ENCODE peak calls at places on chromosomes 3 and 15, in six cellular contexts. I is mucosa of descending colon; P is GM06990; Q is NCI-H748 treated with DMSO at 0.1 percent for 48 hours; G is psoas muscle; F is stimulated activated CD4-positive, alpha-beta T cell treated with anti-CD3 and anti-CD28 coated beads, Interleukin-4, amount 100 ng/mL, for 1 hour. Z is an unnamed sample.

GRCh38 chr15:41698779-41699178 is 38.6 kb downstream of the MGA start:
- DNase-seq in F (no peak), Q (no peak), G (no peak), I (no peak), P (no peak), Z (no peak)

GRCh38 chr15:84979651-84980050 is 2.0 kb upstream of the PDE8A start:
- DNase-seq in F (no peak), I (peak; percentile 66), Q (no peak), P (no peak), G (peak; percentile 34), Z (no peak)

GRCh38 chr15:62275818-62276217 is 110.7 kb upstream of the C2CD4B start:
- DNase-seq in F (no peak), I (no peak), G (no peak), Q (no peak), P (no peak), Z (peak; percentile 50)

GRCh38 chr3:169134194-169134593 is 529.3 kb downstream of the MECOM start:
- DNase-seq in Q (no peak), F (no peak), P (no peak), G (no peak), I (no peak), Z (no peak)

GRCh38 chr3:65712156-65712555 is 326.6 kb downstream of the MAGI1 start:
- DNase-seq in Q (no peak), P (no peak), I (no peak), G (no peak), F (no peak), Z (no peak)

GRCh38 chr3:37773471-37773870 is 88.2 kb upstream of the CTDSPL start:
- DNase-seq in P (no peak), I (no peak), F (no peak), Q (no peak), G (no peak), Z (no peak)

GRCh38 chr3:170539886-170540285 is 46.0 kb downstream of the SLC7A14 start:
- DNase-seq in F (no peak), I (no peak), P (no peak), G (no peak), Q (no peak), Z (no peak)

GRCh38 chr3:19688767-19689166 is 245.2 kb downstream of the EFHB start:
- DNase-seq in G (no peak), Q (no peak), F (no peak), P (no peak), I (no peak), Z (no peak)

GRCh38 chr3:160169139-160169830 is 55.9 kb upstream of the C3orf80 start:
- DNase-seq in P (no peak), Q (no peak), G (no peak), F (no peak), I (no peak), Z (peak; percentile 27)

GRCh38 chr3:133547432-133548041 is 25.9 kb upstream of the CDV3 start:
- DNase-seq in G (no peak), Q (no peak), P (no peak), F (no peak), I (no peak), Z (peak; percentile 28)

GRCh38 chr15:62958528-62958927 is 84.0 kb upstream of the TPM1 start:
- DNase-seq in G (no peak), F (no peak), I (no peak), Q (no peak), P (no peak), Z (no peak)

GRCh38 chr3:146626384-146627122 is 21.4 kb upstream of the PLSCR5 start:
- DNase-seq in Q (peak; percentile 88), G (no peak), I (no peak), P (no peak), F (no peak), Z (no peak)

GRCh38 chr15:78374436-78375393 is 34.6 kb downstream of the CRABP1 start:
- DNase-seq in P (no peak), G (no peak), F (no peak), I (peak; percentile 85), Q (no peak), Z (peak; percentile 86)

GRCh38 chr3:123449092-123449985 is 449 bp upstream of the ADCY5 start:
- DNase-seq in I (peak; percentile 63), Q (no peak), G (peak; percentile 40), P (no peak), F (peak; percentile 9), Z (no peak)

GRCh38 chr3:59607628-59608027 is 557.8 kb upstream of the CFAP20DC start:
- DNase-seq in Q (no peak), P (no peak), G (no peak), I (no peak), F (no peak), Z (peak; percentile 26)

GRCh38 chr3:42080452-42080872 is 10.7 kb upstream of the TRAK1 start:
- DNase-seq in Q (no peak), G (no peak), I (no peak), F (no peak), P (no peak), Z (peak; percentile 88)

GRCh38 chr3:197942956-197943556 is 6.9 kb upstream of the RPL35A start:
- DNase-seq in I (no peak), Q (no peak), F (no peak), G (no peak), P (no peak), Z (peak; percentile 56)

GRCh38 chr3:136860541-136860940 is 1.5 kb upstream of the NCK1 start:
- DNase-seq in F (no peak), I (no peak), P (no peak), Q (peak; percentile 24), G (no peak), Z (no peak)

GRCh38 chr3:134938024-134938525 is 143.0 kb downstream of the EPHB1 start:
- DNase-seq in P (no peak), G (no peak), Q (no peak), F (no peak), I (no peak), Z (no peak)

GRCh38 chr3:56094170-56094569 is 374.1 kb downstream of the ERC2 start:
- DNase-seq in I (no peak), P (no peak), Q (no peak), F (no peak), G (no peak), Z (no peak)

GRCh38 chr15:90905306-90906180 is 2.4 kb downstream of the MAN2A2 start:
- DNase-seq in P (no peak), G (no peak), I (peak; percentile 24), F (no peak), Q (no peak), Z (no peak)

GRCh38 chr15:69131362-69132215 is 28.8 kb upstream of the GLCE start:
- DNase-seq in G (no peak), I (no peak), P (no peak), F (no peak), Q (no peak), Z (no peak)

GRCh38 chr3:113034011-113034410 is 43.2 kb downstream of the GTPBP8 start:
- DNase-seq in Q (no peak), I (no peak), F (no peak), G (no peak), P (no peak), Z (peak; percentile 23)

GRCh38 chr15:57364282-57365007 is 11.9 kb upstream of the CGNL1 start:
- DNase-seq in I (no peak), F (no peak), G (no peak), P (no peak), Q (no peak), Z (no peak)

GRCh38 chr15:71328453-71328852 is 213.2 kb downstream of the THSD4 start:
- DNase-seq in P (no peak), F (no peak), I (no peak), Q (no peak), G (no peak), Z (no peak)

GRCh38 chr3:14166877-14167605 is 11.4 kb downstream of the XPC start:
- DNase-seq in P (no peak), G (no peak), Q (no peak), F (no peak), I (no peak), Z (peak; percentile 66)

GRCh38 chr15:70192041-70192440 is 94.3 kb upstream of the TLE3 start:
- DNase-seq in I (no peak), P (no peak), G (no peak), Q (no peak), F (no peak), Z (no peak)

GRCh38 chr15:27884726-27885125 is 214.4 kb downstream of the OCA2 start:
- DNase-seq in I (no peak), F (no peak), G (no peak), P (no peak), Q (no peak), Z (no peak)

GRCh38 chr3:28228623-28229022 is 12.8 kb upstream of the CMC1 start:
- DNase-seq in I (no peak), G (no peak), P (no peak), Q (no peak), F (no peak), Z (no peak)

GRCh38 chr3:168220609-168221008 is 124.9 kb upstream of the GOLIM4 start:
- DNase-seq in G (no peak), F (no peak), P (no peak), Q (no peak), I (no peak), Z (no peak)

GRCh38 chr15:64636101-64636500 is 139.3 kb downstream of the RBPMS2 start:
- DNase-seq in P (no peak), G (no peak), I (no peak), F (no peak), Q (no peak), Z (no peak)

GRCh38 chr3:8341853-8342252 is 159.8 kb upstream of the LMCD1 start:
- DNase-seq in P (no peak), Q (no peak), I (peak; percentile 31), F (no peak), G (no peak), Z (peak; percentile 14)

GRCh38 chr3:182058488-182058887 is 346.8 kb downstream of the SOX2 start:
- DNase-seq in G (no peak), P (no peak), Q (no peak), I (no peak), F (no peak), Z (peak; percentile 99)

GRCh38 chr3:93904568-93904967 is 69.1 kb downstream of the PROS1 start:
- DNase-seq in P (no peak), Q (no peak), F (no peak), I (no peak), G (no peak), Z (peak; percentile 63)

GRCh38 chr3:129534428-129535027 is 6.1 kb downstream of the RHO start:
- DNase-seq in P (no peak), Q (no peak), I (no peak), G (no peak), F (no peak), Z (no peak)

GRCh38 chr3:175948041-175948440 is 1088.9 kb downstream of the NAALADL2 start:
- DNase-seq in P (no peak), F (no peak), I (no peak), Q (peak; percentile 92), G (no peak), Z (no peak)

Z was measured in bronchial epithelial cell.